ENCODE peak calls at places on chromosomes 12 and 14, in eight cellular contexts. T is choroid plexus epithelial cell, Z is bronchial epithelial cell, K is heart left ventricle, Q is ovary, X is AG10803, G is pancreas, E is AG04450. P is an unnamed sample.

GRCh38 chr12:9590441-9590840 is 17.3 kb downstream of the KLRB1 start:
- DNase-seq in T (no peak), Z (no peak), K (no peak), Q (no peak), X (no peak), G (no peak), E (no peak), P (no peak)

GRCh38 chr12:50620050-50620974 is 115.5 kb downstream of the DIP2B start:
- DNase-seq in T (peak), Z (peak), K (no peak), Q (no peak), X (peak), G (no peak), E (no peak), P (peak)

GRCh38 chr12:1277905-1278304 is 286.9 kb downstream of the ERC1 start:
- DNase-seq in T (no peak), Z (no peak), K (no peak), Q (no peak), X (no peak), G (no peak), E (no peak), P (no peak)

GRCh38 chr14:75549169-75549568 is 26.9 kb downstream of the BATF start:
- DNase-seq in T (no peak), Z (no peak), K (no peak), Q (no peak), X (no peak), G (no peak), E (no peak), P (no peak)

GRCh38 chr14:89428556-89429196 is 11.6 kb upstream of the FOXN3 start:
- DNase-seq in T (no peak), Z (peak), K (no peak), Q (peak), X (peak), G (no peak), E (no peak), P (no peak)

GRCh38 chr12:114760151-114760877 is 76.3 kb upstream of the TBX3 start:
- DNase-seq in T (no peak), Z (no peak), K (no peak), Q (no peak), X (no peak), G (no peak), E (no peak), P (no peak)

GRCh38 chr12:46555379-46555778 is 182.8 kb upstream of the SLC38A2 start:
- DNase-seq in T (peak), Z (peak), K (no peak), Q (no peak), X (peak), G (no peak), E (peak), P (peak)

GRCh38 chr14:90305176-90305601 is 26.6 kb downstream of the NRDE2 start:
- DNase-seq in T (no peak), Z (no peak), K (no peak), Q (no peak), X (no peak), G (no peak), E (no peak), P (no peak)

GRCh38 chr12:96493101-96493500 is 3.7 kb downstream of the CFAP54 start:
- DNase-seq in T (peak), Z (peak), K (no peak), Q (no peak), X (peak), G (no peak), E (no peak), P (peak)

GRCh38 chr12:112167031-112167461 is 41.7 kb downstream of the TRAFD1 start:
- DNase-seq in T (no peak), Z (no peak), K (no peak), Q (no peak), X (no peak), G (no peak), E (no peak), P (no peak)

GRCh38 chr12:108400060-108400459 is 60.9 kb upstream of the CMKLR1 start:
- DNase-seq in T (no peak), Z (no peak), K (no peak), Q (no peak), X (no peak), G (no peak), E (no peak), P (no peak)

GRCh38 chr12:106481246-106481645 is 101.6 kb upstream of the RFX4 start:
- DNase-seq in T (no peak), Z (no peak), K (no peak), Q (no peak), X (no peak), G (no peak), E (no peak), P (no peak)

GRCh38 chr14:104141621-104142091 is 3.3 kb downstream of the KIF26A start:
- DNase-seq in T (no peak), Z (no peak), K (no peak), Q (no peak), X (no peak), G (peak), E (no peak), P (no peak)

GRCh38 chr12:64403708-64404469 is at the start of gene XPOT:
- DNase-seq in T (peak), Z (peak), K (peak), Q (peak), X (peak), G (peak), E (peak), P (peak)

GRCh38 chr14:104868060-104868740 is 3.1 kb downstream of the CEP170B start:
- DNase-seq in T (no peak), Z (no peak), K (no peak), Q (no peak), X (no peak), G (no peak), E (no peak), P (no peak)

GRCh38 chr12:87317302-87317701 is 711.9 kb downstream of the C12orf50 start:
- DNase-seq in T (peak), Z (peak), K (no peak), Q (no peak), X (no peak), G (no peak), E (no peak), P (no peak)

GRCh38 chr12:54413284-54414190 is 5.5 kb downstream of the ITGA5 start:
- DNase-seq in T (peak), Z (no peak), K (peak), Q (no peak), X (peak), G (no peak), E (no peak), P (peak)

GRCh38 chr12:4159851-4160250 is 113.7 kb upstream of the CCND2 start:
- DNase-seq in T (no peak), Z (no peak), K (no peak), Q (no peak), X (no peak), G (no peak), E (no peak), P (no peak)

GRCh38 chr14:32692441-32692840 is 246.2 kb upstream of the NPAS3 start:
- DNase-seq in T (no peak), Z (no peak), K (no peak), Q (no peak), X (no peak), G (no peak), E (no peak), P (no peak)

GRCh38 chr14:59213368-59214315 is 25.2 kb downstream of the DAAM1 start:
- DNase-seq in T (peak), Z (no peak), K (no peak), Q (no peak), X (no peak), G (no peak), E (peak), P (peak)

GRCh38 chr12:46983959-46984833 is 95.2 kb upstream of the PCED1B start:
- DNase-seq in T (peak), Z (peak), K (no peak), Q (no peak), X (peak), G (no peak), E (peak), P (peak)

GRCh38 chr14:87334997-87335675 is 657.8 kb downstream of the GALC start:
- DNase-seq in T (no peak), Z (peak), K (no peak), Q (no peak), X (peak), G (no peak), E (no peak), P (peak)

GRCh38 chr12:122999196-122999946 is 18.9 kb downstream of the ARL6IP4 start:
- DNase-seq in T (no peak), Z (no peak), K (no peak), Q (no peak), X (no peak), G (no peak), E (no peak), P (no peak)

GRCh38 chr12:90790747-90791146 is 164.2 kb downstream of the CCER1 start:
- DNase-seq in T (no peak), Z (no peak), K (no peak), Q (no peak), X (no peak), G (no peak), E (no peak), P (no peak)

GRCh38 chr14:50012644-50013043 is 103.7 kb downstream of the VCPKMT start:
- DNase-seq in T (peak), Z (no peak), K (no peak), Q (no peak), X (peak), G (no peak), E (no peak), P (peak)

GRCh38 chr12:7282844-7283243 is 21.0 kb upstream of the ACSM4 start:
- DNase-seq in T (no peak), Z (no peak), K (no peak), Q (no peak), X (no peak), G (no peak), E (no peak), P (no peak)

GRCh38 chr14:83071888-83072501 is 1538.3 kb upstream of the SEL1L start:
- DNase-seq in T (peak), Z (peak), K (no peak), Q (no peak), X (no peak), G (no peak), E (no peak), P (peak)

GRCh38 chr12:83471341-83471740 is 784.6 kb downstream of the TMTC2 start:
- DNase-seq in T (no peak), Z (no peak), K (no peak), Q (no peak), X (no peak), G (no peak), E (no peak), P (no peak)

GRCh38 chr14:64705406-64706118 is 1.3 kb downstream of the PLEKHG3 start:
- DNase-seq in T (no peak), Z (no peak), K (no peak), Q (no peak), X (peak), G (no peak), E (no peak), P (peak)

GRCh38 chr14:75428230-75429104 is 645 bp downstream of the JDP2 start:
- DNase-seq in T (peak), Z (no peak), K (peak), Q (peak), X (peak), G (peak), E (no peak), P (no peak)

GRCh38 chr12:2431810-2432209 is 363.0 kb upstream of the FKBP4 start:
- DNase-seq in T (no peak), Z (no peak), K (peak), Q (no peak), X (peak), G (no peak), E (no peak), P (no peak)

GRCh38 chr14:67358914-67359313 is 690 bp downstream of the ATP6V1D start:
- DNase-seq in T (no peak), Z (peak), K (no peak), Q (no peak), X (no peak), G (no peak), E (no peak), P (no peak)

GRCh38 chr14:22919601-22919921 is 612 bp upstream of the RBM23 start:
- DNase-seq in T (no peak), Z (no peak), K (no peak), Q (no peak), X (no peak), G (no peak), E (no peak), P (no peak)

GRCh38 chr14:22920697-22921096 is 1.7 kb upstream of the RBM23 start:
- DNase-seq in T (no peak), Z (no peak), K (peak), Q (no peak), X (no peak), G (no peak), E (no peak), P (no peak)

GRCh38 chr14:22918809-22919600 is at the start of gene RBM23:
- DNase-seq in T (peak), Z (peak), K (peak), Q (peak), X (peak), G (peak), E (peak), P (peak)

GRCh38 chr14:22915886-22916521 is 2.9 kb downstream of the RBM23 start:
- DNase-seq in T (peak), Z (no peak), K (no peak), Q (no peak), X (peak), G (no peak), E (no peak), P (peak)

DNA sequence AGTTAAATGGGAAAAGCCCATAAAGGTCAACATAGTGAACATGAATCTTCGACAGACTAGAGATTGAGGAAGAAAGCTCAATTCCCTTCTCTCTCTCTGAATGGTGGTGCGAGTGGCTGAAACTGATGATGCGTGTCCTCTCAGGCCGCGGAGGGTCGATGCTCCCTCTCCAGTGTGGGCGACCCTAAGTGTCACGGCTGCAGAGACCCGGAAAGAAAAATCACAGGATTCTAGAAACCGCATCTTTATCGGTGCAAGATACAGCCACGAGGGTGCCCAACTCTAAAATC is 485 bp downstream of the RBM23 start:
- DNase-seq in T (no peak), Z (no peak), K (no peak), Q (no peak), X (no peak), G (no peak), E (no peak), P (no peak)
- H3K4me3 ChIP-seq in T (peak), Z (peak), K (peak), Q (peak), X (peak), G (peak), E (peak), P (peak)

GRCh38 chr14:73637830-73638229 is 7.0 kb upstream of the DNAL1 start:
- DNase-seq in T (no peak), Z (no peak), K (no peak), Q (no peak), X (no peak), G (no peak), E (no peak), P (no peak)

GRCh38 chr14:73634333-73634833 is 10.4 kb upstream of the DNAL1 start:
- DNase-seq in T (peak), Z (peak), K (no peak), Q (peak), X (no peak), G (no peak), E (no peak), P (no peak)

GRCh38 chr14:73630009-73630780 is 14.6 kb upstream of the DNAL1 start:
- DNase-seq in T (no peak), Z (no peak), K (no peak), Q (no peak), X (no peak), G (no peak), E (no peak), P (no peak)

GRCh38 chr14:73633115-73633514 is 11.7 kb upstream of the DNAL1 start:
- DNase-seq in T (no peak), Z (no peak), K (no peak), Q (no peak), X (no peak), G (no peak), E (no peak), P (no peak)

GRCh38 chr14:73633517-73634332 is 11.1 kb upstream of the DNAL1 start:
- DNase-seq in T (peak), Z (peak), K (peak), Q (peak), X (peak), G (peak), E (peak), P (peak)
- TF ChIP-seq CTCF in T (peak), Z (peak), K (peak), Q (peak), X (peak), G (peak), E (peak), P (peak)

GRCh38 chr14:28765907-28766504 is 581 bp upstream of the FOXG1 start:
- DNase-seq in T (no peak), Z (no peak), K (no peak), Q (peak), X (no peak), G (no peak), E (no peak), P (no peak)
- H3K4me3 ChIP-seq in T (peak), Z (no peak), K (peak), Q (peak), X (peak), G (no peak), E (peak), P (peak)

DNA sequence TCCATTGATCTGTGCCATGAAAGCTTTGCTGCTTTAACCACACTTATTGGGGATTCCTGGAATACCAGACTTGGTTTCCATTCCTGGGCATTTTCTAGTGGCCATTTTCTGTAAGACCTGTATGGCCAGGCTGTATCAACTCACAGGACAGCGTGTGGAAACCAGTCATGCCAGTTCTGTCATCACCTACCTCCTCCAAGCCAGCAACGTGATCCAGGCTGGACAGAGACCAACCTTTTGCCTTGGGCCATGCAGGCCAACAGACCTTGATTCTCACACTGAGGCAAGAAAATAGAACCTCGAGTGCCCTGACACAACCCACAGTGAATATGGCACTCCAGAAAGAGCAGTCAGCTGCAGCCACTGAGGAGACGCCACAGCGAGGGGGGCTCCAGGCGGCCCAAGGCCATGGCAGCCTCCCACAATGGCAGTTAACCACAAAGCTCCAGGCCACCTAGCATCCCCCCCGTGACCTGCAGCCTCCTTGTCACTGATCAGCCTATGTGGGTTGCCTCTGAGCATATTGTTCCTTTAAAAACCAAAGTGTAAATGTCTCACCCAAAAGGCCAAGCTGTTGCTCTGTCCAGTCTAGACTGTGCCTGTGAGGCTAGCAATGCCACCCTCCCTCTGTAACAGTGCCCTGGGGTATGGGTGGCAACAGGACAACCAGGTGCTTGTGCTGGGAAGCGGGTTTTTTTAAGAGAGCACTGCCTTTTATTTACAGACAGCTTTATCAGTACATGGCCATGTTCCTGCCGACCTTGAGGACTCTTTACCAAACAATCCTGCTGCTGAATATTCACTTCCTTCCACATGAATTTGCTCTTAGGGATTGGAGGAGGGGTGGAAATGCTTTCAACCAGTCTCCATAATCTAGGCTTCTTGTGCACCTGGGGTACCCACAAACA is 168.7 kb upstream of the HIF1A start:
- DNase-seq in T (no peak), Z (peak), K (peak), Q (peak), X (no peak), G (peak), E (no peak), P (no peak)
- TF ChIP-seq CTCF in T (no peak), Z (no peak), K (no peak), Q (no peak), X (no peak), G (no peak), E (no peak), P (no peak)

GRCh38 chr12:57746025-57746424 is 1.2 kb downstream of the TSPAN31 start:
- DNase-seq in T (no peak), Z (no peak), K (no peak), Q (no peak), X (no peak), G (no peak), E (no peak), P (no peak)
- H3K4me3 ChIP-seq in T (peak), Z (peak), K (peak), Q (no peak), X (peak), G (no peak), E (peak), P (peak)

GRCh38 chr14:30608533-30609006 is 13.5 kb upstream of the SCFD1 start:
- DNase-seq in T (peak), Z (peak), K (no peak), Q (no peak), X (peak), G (no peak), E (no peak), P (peak)
- TF ChIP-seq CTCF in T (peak), Z (peak), K (no peak), Q (no peak), X (peak), G (no peak), E (peak), P (no peak)

GRCh38 chr12:124622764-124623163 is 55.4 kb upstream of the NCOR2 start:
- DNase-seq in T (no peak), Z (no peak), K (no peak), Q (peak), X (no peak), G (no peak), E (no peak), P (no peak)

GRCh38 chr12:124621296-124621660 is 53.9 kb upstream of the NCOR2 start:
- DNase-seq in T (peak), Z (no peak), K (peak), Q (peak), X (peak), G (peak), E (no peak), P (no peak)

GRCh38 chr12:124622326-124622725 is 54.9 kb upstream of the NCOR2 start:
- DNase-seq in T (no peak), Z (no peak), K (no peak), Q (no peak), X (no peak), G (no peak), E (no peak), P (no peak)

GRCh38 chr12:124618291-124618902 is 51.0 kb upstream of the NCOR2 start:
- DNase-seq in T (no peak), Z (peak), K (no peak), Q (no peak), X (no peak), G (no peak), E (no peak), P (no peak)

GRCh38 chr12:124620606-124621295 is 53.3 kb upstream of the NCOR2 start:
- DNase-seq in T (no peak), Z (peak), K (no peak), Q (no peak), X (peak), G (no peak), E (no peak), P (peak)
- H3K4me3 ChIP-seq in T (no peak), Z (no peak), K (no peak), Q (no peak), X (no peak), G (no peak), E (no peak), P (no peak)

GRCh38 chr14:29459967-29460366 is 467.7 kb downstream of the PRKD1 start:
- DNase-seq in T (no peak), Z (no peak), K (no peak), Q (no peak), X (no peak), G (no peak), E (no peak), P (no peak)

GRCh38 chr14:29462271-29462670 is 465.4 kb downstream of the PRKD1 start:
- DNase-seq in T (no peak), Z (no peak), K (no peak), Q (no peak), X (no peak), G (no peak), E (no peak), P (no peak)

GRCh38 chr14:29461131-29461530 is 466.5 kb downstream of the PRKD1 start:
- DNase-seq in T (no peak), Z (no peak), K (no peak), Q (no peak), X (no peak), G (no peak), E (no peak), P (no peak)

GRCh38 chr14:29462772-29463171 is 464.9 kb downstream of the PRKD1 start:
- DNase-seq in T (no peak), Z (no peak), K (no peak), Q (no peak), X (no peak), G (no peak), E (no peak), P (no peak)

DNA sequence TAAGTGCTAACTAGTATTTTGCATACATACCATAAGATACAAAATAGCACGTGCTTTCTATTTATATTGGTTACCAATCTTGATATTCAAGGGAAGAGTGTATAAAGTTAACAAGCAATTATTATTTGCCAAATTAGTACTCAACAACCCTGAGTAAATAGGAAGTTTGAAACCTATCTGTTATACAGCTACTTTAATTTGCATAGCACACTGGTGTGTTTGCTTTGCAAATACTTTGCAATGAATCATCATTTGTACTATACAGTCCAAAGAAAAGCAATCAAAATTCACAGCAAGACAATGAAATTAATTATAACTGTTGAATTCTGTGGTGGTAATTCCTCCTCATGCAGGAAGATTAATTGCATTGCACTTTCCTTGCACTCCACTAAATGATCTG is 469.1 kb downstream of the PRKD1 start:
- DNase-seq in T (peak), Z (peak), K (no peak), Q (no peak), X (no peak), G (no peak), E (no peak), P (no peak)
- TF ChIP-seq CTCF in T (no peak), Z (no peak), K (no peak), Q (no peak), X (no peak), G (no peak), E (no peak), P (no peak)

P was measured in fibroblast of villous mesenchyme.